ENCODE peak calls at places on chromosomes 11 and 22, in seven cellular contexts. N is tibial artery, R is left ventricle myocardium inferior, D is MM.1S, B is aorta, O is Peyer's patch, U is psoas muscle. V is an unnamed sample. For H3K4me1, the result is how much of the 10 kb centered on the place peaks cover.

GRCh38 chr11:64447717-64448598 is 89.0 kb downstream of the RPS6KA4 start:
- DNase-seq in R (peak), B (peak), O (peak), D (no peak), N (peak), U (peak), V (no peak)

GRCh38 chr11:123304828-123305530 is 109.9 kb upstream of the CLMP start:
- DNase-seq in N (no peak), O (no peak), D (no peak), U (no peak), R (no peak), B (no peak), V (no peak)

GRCh38 chr11:11027271-11027670 is 169.4 kb upstream of the ZBED5 start:
- DNase-seq in R (no peak), N (no peak), D (no peak), U (no peak), B (no peak), O (no peak), V (no peak)

GRCh38 chr11:128809128-128809527 is 58.0 kb downstream of the KCNJ1 start:
- DNase-seq in R (no peak), O (no peak), D (no peak), U (no peak), N (no peak), B (no peak), V (no peak)

GRCh38 chr11:91158901-91159537 is 936.2 kb upstream of the CHORDC1 start:
- DNase-seq in B (no peak), D (no peak), U (no peak), O (no peak), N (no peak), R (no peak), V (no peak)

GRCh38 chr11:87063982-87064381 is 26.2 kb downstream of the TMEM135 start:
- DNase-seq in R (no peak), U (no peak), B (no peak), O (no peak), N (no peak), D (no peak), V (no peak)

GRCh38 chr11:39374963-39375698 is 2084.3 kb downstream of the LRRC4C start:
- DNase-seq in D (peak), N (no peak), R (no peak), U (no peak), O (no peak), B (no peak), V (no peak)

GRCh38 chr11:13160745-13161144 is 116.8 kb upstream of the BMAL1 start:
- DNase-seq in D (no peak), U (no peak), B (no peak), O (no peak), N (no peak), R (no peak), V (no peak)

GRCh38 chr11:117821431-117821830 is 3.1 kb downstream of the FXYD2 start:
- DNase-seq in U (peak), N (no peak), D (no peak), B (peak), R (no peak), O (no peak), V (no peak)

GRCh38 chr11:10350341-10350740 is 45.5 kb downstream of the ADM start:
- DNase-seq in R (no peak), B (no peak), U (no peak), N (no peak), O (no peak), D (no peak), V (no peak)

GRCh38 chr11:50275133-50275532 is 242.5 kb downstream of the OR4C45 start:
- DNase-seq in B (no peak), N (no peak), R (no peak), O (no peak), U (no peak), D (no peak), V (no peak)

GRCh38 chr11:102430158-102430836 is 22.3 kb downstream of the TMEM123 start:
- DNase-seq in R (no peak), B (no peak), D (peak), N (no peak), O (no peak), U (no peak), V (no peak)

GRCh38 chr11:20599424-20600346 is at the start of gene SLC6A5:
- DNase-seq in N (no peak), O (no peak), B (no peak), R (peak), D (peak), U (no peak), V (peak)

GRCh38 chr11:73983764-73984543 is 1.3 kb upstream of the UCP2 start:
- DNase-seq in R (no peak), O (no peak), D (no peak), U (peak), B (peak), N (peak), V (no peak)

GRCh38 chr11:77233011-77233410 is 68.5 kb downstream of the GDPD4 start:
- DNase-seq in D (no peak), O (no peak), U (no peak), R (no peak), N (no peak), B (no peak), V (no peak)

GRCh38 chr11:70103256-70103975 is 25.3 kb downstream of the ANO1 start:
- DNase-seq in R (no peak), B (no peak), D (no peak), N (no peak), O (no peak), U (peak), V (peak)

GRCh38 chr11:19077965-19078364 is 17.4 kb upstream of the MRGPRX2 start:
- DNase-seq in D (no peak), U (no peak), N (no peak), O (no peak), B (no peak), R (no peak), V (no peak)

GRCh38 chr11:7004482-7004881 is 15.7 kb downstream of the ZNF214 start:
- DNase-seq in D (no peak), O (no peak), U (no peak), R (no peak), N (peak), B (no peak), V (no peak)

GRCh38 chr22:39318507-39319283 is 728 bp downstream of the RPL3 start:
- DNase-seq in D (peak), R (no peak), B (peak), U (peak), N (no peak), O (peak), V (no peak)

GRCh38 chr11:42521994-42522393 is 789.8 kb upstream of the API5 start:
- DNase-seq in U (no peak), B (no peak), R (no peak), N (no peak), O (no peak), D (no peak), V (no peak)

GRCh38 chr11:46235777-46236688 is 41.4 kb upstream of the CREB3L1 start:
- DNase-seq in B (no peak), O (no peak), R (no peak), U (no peak), D (no peak), N (no peak), V (no peak)

GRCh38 chr11:57349491-57350274 is 11.5 kb downstream of the P2RX3 start:
- DNase-seq in R (peak), N (peak), U (peak), O (peak), B (peak), D (peak), V (peak)

GRCh38 chr11:121757480-121758125 is 304.8 kb upstream of the SORL1-AS1 start:
- DNase-seq in D (peak), R (no peak), U (no peak), B (no peak), O (no peak), N (no peak), V (no peak)

GRCh38 chr11:21810650-21811049 is 382.2 kb upstream of the ANO5 start:
- DNase-seq in N (no peak), O (no peak), R (no peak), D (no peak), U (peak), B (no peak), V (no peak)

DNA sequence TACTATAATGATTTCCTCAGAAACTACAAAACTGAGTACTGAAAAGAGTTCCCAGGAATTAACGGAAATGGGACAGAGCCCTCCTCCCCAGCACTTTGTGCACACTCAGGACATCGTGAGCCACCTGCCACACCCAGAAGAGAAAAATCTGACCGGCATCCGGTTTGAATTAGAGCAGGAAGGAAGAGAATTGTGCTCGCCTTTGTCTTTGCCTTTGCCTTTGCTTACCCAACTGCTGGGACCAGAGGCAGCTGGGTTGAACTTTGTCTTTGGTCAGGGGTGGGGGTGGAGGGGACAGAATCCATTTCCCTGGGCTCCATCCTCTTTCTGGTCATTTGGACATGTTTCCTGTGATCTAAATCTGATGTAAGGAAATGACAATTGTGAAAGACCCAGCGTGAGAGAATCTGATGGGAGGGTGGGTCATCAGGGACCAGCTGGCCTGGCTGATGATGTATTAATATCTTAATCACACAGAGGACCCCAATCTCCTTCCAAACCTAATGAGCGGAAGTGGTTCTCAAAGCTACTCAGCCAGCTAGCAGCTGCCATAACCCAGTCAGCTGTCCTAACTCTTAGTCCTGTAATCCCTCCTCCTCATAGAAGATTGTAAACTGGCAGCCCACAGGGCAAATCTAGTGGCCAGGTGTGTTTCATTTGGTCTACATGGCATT is 1.1 kb upstream of the LIMK2 start:
- DNase-seq in B (no peak), N (peak), R (peak), O (peak), U (no peak), D (peak), V (peak)
- H3K4me1 ChIP-seq in B (under half), N (under half), R (half or more), O (under half), U (under half), D (under half), V (under half)

DNA sequence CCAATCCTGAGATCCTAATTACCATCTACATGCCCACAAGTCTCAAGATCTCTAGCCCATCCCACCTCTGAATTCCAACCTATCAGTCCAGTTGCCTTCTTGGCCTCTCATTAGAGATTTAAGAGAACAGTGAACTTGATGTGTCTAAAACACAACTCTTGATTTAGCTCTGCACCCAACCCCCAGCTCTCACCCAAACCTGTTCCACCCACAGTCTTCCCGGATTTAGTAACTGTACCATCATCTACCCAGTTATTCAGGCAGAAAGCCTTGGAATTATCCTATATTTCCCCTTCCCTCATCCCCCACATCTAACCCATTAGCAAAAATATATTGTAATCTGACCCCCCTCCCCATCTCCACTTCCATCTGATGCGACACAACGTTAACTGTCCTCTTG is 24.0 kb upstream of the YWHAH start:
- DNase-seq in R (no peak), N (no peak), O (no peak), U (no peak), B (no peak), D (no peak), V (no peak)
- H3K4me1 ChIP-seq in R (under half), N (under half), O (under half), U (under half), B (under half), D (under half), V (half or more)

GRCh38 chr11:34324466-34324865 is 33.3 kb downstream of the ABTB2 start:
- DNase-seq in D (no peak), O (no peak), B (no peak), U (no peak), R (no peak), N (no peak), V (no peak)
- H3K4me1 ChIP-seq in D (under half), O (under half), B (under half), U (under half), R (half or more), N (half or more), V (under half)

GRCh38 chr11:47615249-47615648 is 21.0 kb upstream of the C1QTNF4 start:
- DNase-seq in D (no peak), R (no peak), B (no peak), U (no peak), N (no peak), O (no peak), V (no peak)
- H3K4me1 ChIP-seq in D (under half), R (under half), B (under half), U (under half), N (under half), O (under half), V (under half)

GRCh38 chr11:44728085-44728410 is 1.3 kb downstream of the TSPAN18 start:
- DNase-seq in D (no peak), B (no peak), N (no peak), U (no peak), R (no peak), O (no peak), V (no peak)

GRCh38 chr11:44730775-44731174 is 4.0 kb downstream of the TSPAN18 start:
- DNase-seq in R (no peak), U (no peak), O (no peak), N (no peak), D (no peak), B (no peak), V (no peak)

GRCh38 chr11:44728491-44728910 is 1.7 kb downstream of the TSPAN18 start:
- DNase-seq in U (no peak), D (no peak), B (no peak), R (no peak), N (no peak), O (no peak), V (no peak)

GRCh38 chr11:44729065-44729464 is 2.3 kb downstream of the TSPAN18 start:
- DNase-seq in B (no peak), D (no peak), U (no peak), N (no peak), R (peak), O (no peak), V (no peak)

DNA sequence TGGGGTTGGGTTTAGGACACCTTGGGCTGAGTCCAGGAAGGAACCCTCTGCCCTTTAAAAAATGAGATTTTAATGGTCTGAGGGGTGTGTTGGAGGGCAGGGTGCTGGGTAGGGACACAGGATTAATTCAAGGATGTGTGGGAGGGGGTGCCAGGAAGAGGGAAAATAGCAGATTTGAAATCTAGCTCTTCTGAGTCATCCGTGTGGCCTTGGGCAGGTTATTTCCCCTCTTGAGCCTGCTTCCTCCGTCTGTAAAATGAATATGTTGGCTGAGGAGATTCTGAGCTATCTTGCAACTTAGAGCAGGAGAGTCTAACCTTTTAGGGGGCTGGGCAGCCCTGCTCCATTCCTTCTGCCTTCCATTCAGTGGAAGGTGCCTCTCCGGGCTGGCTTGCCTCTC is 3.0 kb downstream of the TSPAN18 start:
- DNase-seq in D (no peak), U (no peak), B (no peak), O (no peak), N (no peak), R (no peak), V (no peak)
- H3K4me1 ChIP-seq in D (under half), U (under half), B (under half), O (under half), N (under half), R (half or more), V (half or more)

DNA sequence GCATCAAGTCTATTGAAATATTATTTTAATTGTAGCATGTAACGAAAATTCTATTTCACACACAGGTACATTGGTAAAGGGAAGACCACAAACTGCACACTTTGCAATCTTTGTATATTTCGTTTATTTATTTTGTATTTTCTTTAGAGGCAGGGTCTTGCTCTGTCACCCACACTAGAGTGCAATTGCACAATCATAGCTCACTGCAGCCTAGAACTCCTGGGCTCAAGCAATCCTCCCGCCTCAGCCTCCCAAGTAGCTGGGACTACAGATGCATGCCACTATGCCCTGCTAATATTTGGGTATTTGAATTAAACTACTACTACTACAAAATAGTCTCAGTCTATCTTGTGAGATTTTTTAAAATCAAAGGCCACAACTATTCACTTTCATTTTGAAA is 42.7 kb downstream of the GAB2 start:
- DNase-seq in N (no peak), U (no peak), O (no peak), D (no peak), B (no peak), R (no peak), V (no peak)
- H3K4me1 ChIP-seq in N (under half), U (under half), O (under half), D (under half), B (under half), R (half or more), V (under half)

DNA sequence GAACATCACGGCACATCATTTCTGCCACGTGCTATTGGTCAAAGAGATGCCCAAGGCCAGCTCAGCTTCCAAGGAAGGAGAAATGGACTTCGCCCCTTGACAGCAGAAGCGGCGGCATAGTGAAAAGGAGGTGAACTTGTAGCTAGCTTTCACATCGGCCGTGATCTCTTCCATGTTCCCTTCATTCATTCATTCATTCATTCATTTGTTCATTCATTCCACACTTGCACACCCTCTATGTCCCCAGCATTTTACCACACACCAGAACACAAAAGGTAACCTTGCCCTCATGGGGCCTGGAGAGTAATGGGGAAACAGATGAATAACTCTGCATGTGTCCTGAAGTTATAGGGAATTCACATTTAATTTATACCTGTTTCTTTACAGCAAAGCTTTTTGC is 1.1 kb upstream of the CYTH4 start:
- DNase-seq in R (no peak), O (no peak), N (no peak), U (no peak), B (no peak), D (no peak), V (no peak)
- H3K4me1 ChIP-seq in R (under half), O (under half), N (under half), U (under half), B (under half), D (under half), V (under half)

DNA sequence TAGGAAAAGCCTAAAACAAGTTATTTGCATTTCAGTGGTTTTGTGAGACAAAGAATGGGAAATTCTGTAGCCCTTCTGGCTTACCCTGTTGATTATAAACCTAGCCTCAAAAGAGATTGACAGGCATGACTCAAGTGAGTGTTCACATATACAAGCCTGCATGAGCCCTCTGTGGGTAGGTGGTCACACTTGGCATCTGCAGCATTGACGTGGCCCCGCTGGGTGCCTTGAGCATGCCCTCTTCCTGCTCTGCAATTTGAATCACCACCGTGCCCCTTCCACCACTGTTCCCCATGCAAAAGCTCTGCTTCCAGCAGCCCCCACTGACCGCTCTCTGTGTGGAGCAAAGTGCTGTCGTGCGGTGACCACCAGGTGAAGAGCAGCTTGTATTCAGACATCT is 21.0 kb upstream of the ADSL start:
- DNase-seq in O (no peak), R (no peak), D (no peak), B (no peak), U (no peak), N (no peak), V (no peak)
- H3K4me1 ChIP-seq in O (under half), R (under half), D (under half), B (under half), U (under half), N (under half), V (under half)

DNA sequence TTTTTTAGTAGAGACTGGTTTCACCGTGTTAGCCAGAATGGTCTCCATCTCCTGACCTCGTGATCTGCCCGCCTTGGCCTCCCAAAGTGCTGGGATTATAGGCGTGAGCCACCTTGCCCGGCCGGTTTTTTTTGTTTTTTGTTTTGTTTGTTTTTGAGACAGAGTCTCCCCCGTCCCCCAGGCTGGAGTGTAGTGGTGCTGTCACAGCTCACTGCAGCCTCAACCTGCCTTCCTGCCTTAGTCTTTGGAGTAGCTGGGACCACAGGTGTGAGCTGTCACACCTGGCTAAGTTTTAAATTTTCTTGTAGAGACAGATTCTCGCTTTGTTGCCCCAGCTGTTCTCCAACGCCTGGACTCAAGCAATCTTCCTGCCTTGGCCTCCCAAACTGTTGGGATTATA is 3.2 kb downstream of the PPIL2 start:
- DNase-seq in D (no peak), U (no peak), B (no peak), O (no peak), N (no peak), R (no peak), V (no peak)
- H3K4me1 ChIP-seq in D (under half), U (under half), B (under half), O (under half), N (under half), R (under half), V (under half)

V was measured in heart left ventricle.